ENCODE peak calls at places on chromosomes 11 and 22, in ten cellular contexts. One of them, this sample, is unnamed.

GRCh38 chr11:88979641-88980040 is 86.1 kb downstream of the GRM5 start:
- DNase-seq in left ventricle myocardium inferior: no peak
- DNase-seq in uterus: no peak
- DNase-seq in esophagus squamous epithelium: no peak
- DNase-seq in GM23338: no peak
- DNase-seq in epithelial cell of proximal tubule: peak
- DNase-seq in astrocyte of the spinal cord: peak
- DNase-seq in colonic mucosa: no peak
- DNase-seq in heart left ventricle: no peak
- DNase-seq in foreskin fibroblast: peak
- DNase-seq in this sample: no peak

GRCh38 chr22:25219948-25220442 is 556 bp downstream of the CRYBB2 start:
- DNase-seq in foreskin fibroblast: no peak
- DNase-seq in left ventricle myocardium inferior: no peak
- DNase-seq in epithelial cell of proximal tubule: no peak
- DNase-seq in heart left ventricle: no peak
- DNase-seq in astrocyte of the spinal cord: no peak
- DNase-seq in uterus: no peak
- DNase-seq in colonic mucosa: no peak
- DNase-seq in GM23338: no peak
- DNase-seq in esophagus squamous epithelium: no peak
- DNase-seq in this sample: no peak

GRCh38 chr22:46023558-46023981 is 46.6 kb upstream of the WNT7B start:
- DNase-seq in GM23338: no peak
- DNase-seq in foreskin fibroblast: peak
- DNase-seq in esophagus squamous epithelium: no peak
- DNase-seq in colonic mucosa: no peak
- DNase-seq in heart left ventricle: peak
- DNase-seq in epithelial cell of proximal tubule: no peak
- DNase-seq in uterus: peak
- DNase-seq in astrocyte of the spinal cord: peak
- DNase-seq in left ventricle myocardium inferior: peak
- DNase-seq in this sample: no peak

GRCh38 chr22:46336119-46337078 is 885 bp downstream of the TRMU start:
- DNase-seq in heart left ventricle: no peak
- DNase-seq in uterus: no peak
- DNase-seq in colonic mucosa: peak
- DNase-seq in astrocyte of the spinal cord: no peak
- DNase-seq in foreskin fibroblast: peak
- DNase-seq in esophagus squamous epithelium: no peak
- DNase-seq in left ventricle myocardium inferior: peak
- DNase-seq in epithelial cell of proximal tubule: no peak
- DNase-seq in GM23338: peak
- DNase-seq in this sample: no peak

GRCh38 chr11:15526032-15526431 is 411.3 kb downstream of the INSC start:
- DNase-seq in uterus: no peak
- DNase-seq in heart left ventricle: no peak
- DNase-seq in astrocyte of the spinal cord: no peak
- DNase-seq in esophagus squamous epithelium: no peak
- DNase-seq in GM23338: no peak
- DNase-seq in colonic mucosa: no peak
- DNase-seq in left ventricle myocardium inferior: no peak
- DNase-seq in foreskin fibroblast: no peak
- DNase-seq in epithelial cell of proximal tubule: no peak
- DNase-seq in this sample: no peak

GRCh38 chr11:8932564-8933180 is at the start of gene C11orf16:
- DNase-seq in heart left ventricle: no peak
- DNase-seq in uterus: no peak
- DNase-seq in colonic mucosa: no peak
- DNase-seq in foreskin fibroblast: no peak
- DNase-seq in left ventricle myocardium inferior: no peak
- DNase-seq in esophagus squamous epithelium: no peak
- DNase-seq in epithelial cell of proximal tubule: no peak
- DNase-seq in GM23338: peak
- DNase-seq in astrocyte of the spinal cord: no peak
- DNase-seq in this sample: no peak

GRCh38 chr11:63574856-63575602 is 11.8 kb upstream of the PLAAT2 start:
- DNase-seq in epithelial cell of proximal tubule: no peak
- DNase-seq in heart left ventricle: no peak
- DNase-seq in astrocyte of the spinal cord: peak
- DNase-seq in foreskin fibroblast: peak
- DNase-seq in colonic mucosa: peak
- DNase-seq in left ventricle myocardium inferior: peak
- DNase-seq in uterus: peak
- DNase-seq in esophagus squamous epithelium: no peak
- DNase-seq in GM23338: no peak
- DNase-seq in this sample: no peak

GRCh38 chr11:121105063-121105480 is 4.0 kb downstream of the TECTA start:
- DNase-seq in uterus: peak
- DNase-seq in left ventricle myocardium inferior: peak
- DNase-seq in foreskin fibroblast: no peak
- DNase-seq in astrocyte of the spinal cord: no peak
- DNase-seq in epithelial cell of proximal tubule: no peak
- DNase-seq in heart left ventricle: peak
- DNase-seq in colonic mucosa: peak
- DNase-seq in GM23338: no peak
- DNase-seq in esophagus squamous epithelium: no peak
- DNase-seq in this sample: no peak

GRCh38 chr11:112179601-112180000 is 4.3 kb downstream of the BCO2 start:
- DNase-seq in astrocyte of the spinal cord: no peak
- DNase-seq in esophagus squamous epithelium: no peak
- DNase-seq in left ventricle myocardium inferior: no peak
- DNase-seq in foreskin fibroblast: no peak
- DNase-seq in heart left ventricle: no peak
- DNase-seq in epithelial cell of proximal tubule: no peak
- DNase-seq in colonic mucosa: no peak
- DNase-seq in GM23338: no peak
- DNase-seq in uterus: no peak
- DNase-seq in this sample: no peak

GRCh38 chr22:32020117-32020516 is 22.9 kb upstream of the SLC5A1 start:
- DNase-seq in esophagus squamous epithelium: no peak
- DNase-seq in epithelial cell of proximal tubule: peak
- DNase-seq in left ventricle myocardium inferior: no peak
- DNase-seq in GM23338: no peak
- DNase-seq in astrocyte of the spinal cord: peak
- DNase-seq in uterus: no peak
- DNase-seq in heart left ventricle: no peak
- DNase-seq in foreskin fibroblast: peak
- DNase-seq in colonic mucosa: no peak
- DNase-seq in this sample: no peak

GRCh38 chr11:68741536-68741935 is 9.8 kb downstream of the TESMIN start:
- DNase-seq in astrocyte of the spinal cord: no peak
- DNase-seq in esophagus squamous epithelium: no peak
- DNase-seq in uterus: no peak
- DNase-seq in left ventricle myocardium inferior: no peak
- DNase-seq in epithelial cell of proximal tubule: no peak
- DNase-seq in colonic mucosa: no peak
- DNase-seq in heart left ventricle: no peak
- DNase-seq in GM23338: no peak
- DNase-seq in foreskin fibroblast: no peak
- DNase-seq in this sample: no peak

GRCh38 chr11:70567680-70568503 is 169.6 kb downstream of the CTTN start:
- DNase-seq in astrocyte of the spinal cord: peak
- DNase-seq in GM23338: peak
- DNase-seq in epithelial cell of proximal tubule: no peak
- DNase-seq in heart left ventricle: peak
- DNase-seq in uterus: peak
- DNase-seq in foreskin fibroblast: peak
- DNase-seq in colonic mucosa: peak
- DNase-seq in left ventricle myocardium inferior: peak
- DNase-seq in esophagus squamous epithelium: no peak
- DNase-seq in this sample: no peak

GRCh38 chr11:102632026-102632425 is 6.9 kb upstream of the MMP20 start:
- DNase-seq in left ventricle myocardium inferior: no peak
- DNase-seq in foreskin fibroblast: no peak
- DNase-seq in GM23338: no peak
- DNase-seq in uterus: no peak
- DNase-seq in esophagus squamous epithelium: no peak
- DNase-seq in heart left ventricle: no peak
- DNase-seq in epithelial cell of proximal tubule: no peak
- DNase-seq in astrocyte of the spinal cord: no peak
- DNase-seq in colonic mucosa: no peak
- DNase-seq in this sample: no peak

GRCh38 chr11:117356126-117356761 is 28.6 kb downstream of the CEP164 start:
- DNase-seq in esophagus squamous epithelium: no peak
- DNase-seq in GM23338: no peak
- DNase-seq in colonic mucosa: no peak
- DNase-seq in astrocyte of the spinal cord: no peak
- DNase-seq in left ventricle myocardium inferior: no peak
- DNase-seq in heart left ventricle: no peak
- DNase-seq in epithelial cell of proximal tubule: no peak
- DNase-seq in foreskin fibroblast: no peak
- DNase-seq in uterus: no peak
- DNase-seq in this sample: no peak
- TF ChIP-seq CTCF in esophagus squamous epithelium: no peak
- TF ChIP-seq CTCF in GM23338: no peak
- TF ChIP-seq CTCF in colonic mucosa: no peak
- TF ChIP-seq CTCF in astrocyte of the spinal cord: no peak
- TF ChIP-seq CTCF in left ventricle myocardium inferior: no peak
- TF ChIP-seq CTCF in heart left ventricle: no peak
- TF ChIP-seq CTCF in epithelial cell of proximal tubule: peak
- TF ChIP-seq CTCF in foreskin fibroblast: no peak
- TF ChIP-seq CTCF in uterus: no peak
- TF ChIP-seq CTCF in this sample: no peak

GRCh38 chr11:72594493-72595291 is 79.5 kb downstream of the PDE2A start:
- DNase-seq in epithelial cell of proximal tubule: no peak
- DNase-seq in esophagus squamous epithelium: no peak
- DNase-seq in uterus: no peak
- DNase-seq in left ventricle myocardium inferior: no peak
- DNase-seq in foreskin fibroblast: no peak
- DNase-seq in GM23338: peak
- DNase-seq in colonic mucosa: no peak
- DNase-seq in heart left ventricle: no peak
- DNase-seq in astrocyte of the spinal cord: no peak
- DNase-seq in this sample: no peak

GRCh38 chr11:72591785-72592490 is 82.3 kb downstream of the PDE2A start:
- DNase-seq in foreskin fibroblast: no peak
- DNase-seq in GM23338: no peak
- DNase-seq in esophagus squamous epithelium: no peak
- DNase-seq in epithelial cell of proximal tubule: no peak
- DNase-seq in left ventricle myocardium inferior: no peak
- DNase-seq in colonic mucosa: no peak
- DNase-seq in heart left ventricle: no peak
- DNase-seq in uterus: no peak
- DNase-seq in astrocyte of the spinal cord: no peak
- DNase-seq in this sample: no peak

GRCh38 chr11:72595292-72595684 is 78.9 kb downstream of the PDE2A start:
- DNase-seq in esophagus squamous epithelium: no peak
- DNase-seq in heart left ventricle: no peak
- DNase-seq in GM23338: peak
- DNase-seq in astrocyte of the spinal cord: no peak
- DNase-seq in uterus: no peak
- DNase-seq in left ventricle myocardium inferior: no peak
- DNase-seq in colonic mucosa: no peak
- DNase-seq in foreskin fibroblast: no peak
- DNase-seq in epithelial cell of proximal tubule: no peak
- DNase-seq in this sample: no peak

GRCh38 chr11:72591023-72591422 is 83.2 kb downstream of the PDE2A start:
- DNase-seq in left ventricle myocardium inferior: no peak
- DNase-seq in epithelial cell of proximal tubule: no peak
- DNase-seq in esophagus squamous epithelium: no peak
- DNase-seq in uterus: no peak
- DNase-seq in astrocyte of the spinal cord: no peak
- DNase-seq in foreskin fibroblast: no peak
- DNase-seq in colonic mucosa: no peak
- DNase-seq in GM23338: no peak
- DNase-seq in heart left ventricle: no peak
- DNase-seq in this sample: no peak

DNA sequence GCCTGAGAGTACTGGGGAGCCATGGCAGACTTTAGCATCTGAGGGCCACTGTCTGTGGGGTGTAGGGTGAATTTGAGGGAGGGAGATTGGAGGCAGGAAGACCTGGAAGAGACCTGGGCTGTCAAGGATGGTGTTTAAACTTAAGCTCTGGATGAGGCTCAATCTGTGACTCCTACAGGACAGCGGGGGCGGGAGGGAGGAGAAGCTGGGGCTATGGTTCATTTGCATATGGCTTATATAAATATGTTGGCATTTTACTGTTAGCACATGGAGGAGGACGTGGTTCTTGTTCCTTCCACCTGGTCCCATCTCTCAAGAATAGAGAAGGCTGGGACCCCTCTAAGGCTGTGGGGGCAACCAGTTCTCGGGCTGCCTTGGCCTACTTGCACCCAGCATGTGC is 81.5 kb downstream of the PDE2A start:
- DNase-seq in astrocyte of the spinal cord: no peak
- DNase-seq in epithelial cell of proximal tubule: no peak
- DNase-seq in uterus: no peak
- DNase-seq in left ventricle myocardium inferior: no peak
- DNase-seq in GM23338: no peak
- DNase-seq in foreskin fibroblast: no peak
- DNase-seq in heart left ventricle: no peak
- DNase-seq in esophagus squamous epithelium: no peak
- DNase-seq in colonic mucosa: no peak
- DNase-seq in this sample: no peak
- H3K4me3 ChIP-seq in astrocyte of the spinal cord: no peak
- H3K4me3 ChIP-seq in epithelial cell of proximal tubule: no peak
- H3K4me3 ChIP-seq in uterus: no peak
- H3K4me3 ChIP-seq in left ventricle myocardium inferior: no peak
- H3K4me3 ChIP-seq in GM23338: no peak
- H3K4me3 ChIP-seq in foreskin fibroblast: no peak
- H3K4me3 ChIP-seq in heart left ventricle: no peak
- H3K4me3 ChIP-seq in esophagus squamous epithelium: no peak
- H3K4me3 ChIP-seq in colonic mucosa: no peak
- H3K4me3 ChIP-seq in this sample: no peak

GRCh38 chr11:62143727-62144126 is 19.9 kb downstream of the INCENP start:
- DNase-seq in GM23338: no peak
- DNase-seq in epithelial cell of proximal tubule: no peak
- DNase-seq in foreskin fibroblast: peak
- DNase-seq in uterus: no peak
- DNase-seq in esophagus squamous epithelium: no peak
- DNase-seq in left ventricle myocardium inferior: no peak
- DNase-seq in colonic mucosa: peak
- DNase-seq in heart left ventricle: no peak
- DNase-seq in astrocyte of the spinal cord: no peak
- DNase-seq in this sample: no peak
- TF ChIP-seq CTCF in GM23338: no peak
- TF ChIP-seq CTCF in epithelial cell of proximal tubule: peak
- TF ChIP-seq CTCF in foreskin fibroblast: peak
- TF ChIP-seq CTCF in uterus: no peak
- TF ChIP-seq CTCF in esophagus squamous epithelium: no peak
- TF ChIP-seq CTCF in left ventricle myocardium inferior: no peak
- TF ChIP-seq CTCF in colonic mucosa: no peak
- TF ChIP-seq CTCF in heart left ventricle: no peak
- TF ChIP-seq CTCF in astrocyte of the spinal cord: peak
- TF ChIP-seq CTCF in this sample: no peak

DNA sequence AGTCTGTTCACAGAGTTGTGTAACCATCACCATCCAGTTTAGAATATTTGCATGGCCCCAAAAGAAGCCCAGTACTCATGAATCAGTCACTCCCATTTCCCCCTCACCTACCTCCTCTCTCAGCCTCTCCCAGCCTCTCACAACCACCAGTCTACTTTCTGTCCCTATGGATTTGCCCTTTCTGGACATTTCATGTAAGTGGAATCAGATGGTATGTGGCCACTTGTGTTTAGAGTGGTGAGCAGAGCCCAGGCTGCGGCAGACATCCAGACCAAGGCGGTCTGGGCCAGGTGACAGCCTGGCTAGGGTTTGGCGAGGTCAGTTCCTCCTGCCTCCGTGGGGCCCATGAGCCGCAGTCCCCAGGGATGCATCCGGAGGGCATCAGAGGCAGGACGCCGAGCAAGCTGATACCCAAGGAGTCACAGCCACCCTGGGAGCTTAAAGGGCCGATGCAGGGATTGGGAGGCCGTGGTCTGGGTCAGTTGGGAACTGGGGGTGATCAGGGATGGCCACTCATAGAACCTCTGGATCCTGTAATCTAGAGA is 53.3 kb upstream of the CLDN5 start:
- DNase-seq in epithelial cell of proximal tubule: no peak
- DNase-seq in heart left ventricle: no peak
- DNase-seq in left ventricle myocardium inferior: no peak
- DNase-seq in foreskin fibroblast: no peak
- DNase-seq in astrocyte of the spinal cord: no peak
- DNase-seq in colonic mucosa: no peak
- DNase-seq in uterus: no peak
- DNase-seq in esophagus squamous epithelium: no peak
- DNase-seq in GM23338: peak
- DNase-seq in this sample: no peak
- H3K4me3 ChIP-seq in epithelial cell of proximal tubule: no peak
- H3K4me3 ChIP-seq in heart left ventricle: no peak
- H3K4me3 ChIP-seq in left ventricle myocardium inferior: no peak
- H3K4me3 ChIP-seq in foreskin fibroblast: no peak
- H3K4me3 ChIP-seq in astrocyte of the spinal cord: no peak
- H3K4me3 ChIP-seq in colonic mucosa: no peak
- H3K4me3 ChIP-seq in uterus: no peak
- H3K4me3 ChIP-seq in esophagus squamous epithelium: no peak
- H3K4me3 ChIP-seq in GM23338: no peak
- H3K4me3 ChIP-seq in this sample: no peak

This sample was measured in GM12864.